ENCODE peak calls at places on chromosome 9, in eight cellular contexts. One of them, this sample, is unnamed.

GRCh38 chr9:105425817-105426433 is 21.9 kb upstream of the FSD1L start:
- DNase-seq in mammary epithelial cell: no peak
- DNase-seq in choroid plexus epithelial cell: peak
- DNase-seq in ovary: no peak
- DNase-seq in GM12878: no peak
- DNase-seq in endodermal cell: no peak
- DNase-seq in kidney: no peak
- DNase-seq in neural crest cell: no peak
- DNase-seq in this sample: no peak

GRCh38 chr9:116580853-116581252 is 106.3 kb upstream of the TRIM32 start:
- DNase-seq in mammary epithelial cell: no peak
- DNase-seq in choroid plexus epithelial cell: no peak
- DNase-seq in ovary: no peak
- DNase-seq in GM12878: no peak
- DNase-seq in endodermal cell: no peak
- DNase-seq in kidney: no peak
- DNase-seq in neural crest cell: no peak
- DNase-seq in this sample: no peak

GRCh38 chr9:13410566-13411031 is 131.1 kb upstream of the MPDZ start:
- DNase-seq in mammary epithelial cell: peak
- DNase-seq in choroid plexus epithelial cell: peak
- DNase-seq in ovary: no peak
- DNase-seq in GM12878: no peak
- DNase-seq in endodermal cell: no peak
- DNase-seq in kidney: no peak
- DNase-seq in neural crest cell: no peak
- DNase-seq in this sample: peak

GRCh38 chr9:134629586-134630392 is 11.8 kb upstream of the COL5A1 start:
- DNase-seq in mammary epithelial cell: no peak
- DNase-seq in choroid plexus epithelial cell: no peak
- DNase-seq in ovary: peak
- DNase-seq in GM12878: no peak
- DNase-seq in endodermal cell: peak
- DNase-seq in kidney: peak
- DNase-seq in neural crest cell: no peak
- DNase-seq in this sample: no peak

GRCh38 chr9:33189331-33189731 is 22.2 kb upstream of the B4GALT1 start:
- DNase-seq in mammary epithelial cell: no peak
- DNase-seq in choroid plexus epithelial cell: no peak
- DNase-seq in ovary: no peak
- DNase-seq in GM12878: no peak
- DNase-seq in endodermal cell: no peak
- DNase-seq in kidney: no peak
- DNase-seq in neural crest cell: no peak
- DNase-seq in this sample: no peak

GRCh38 chr9:96327694-96328352 is 25.8 kb upstream of the HSD17B3 start:
- DNase-seq in mammary epithelial cell: peak
- DNase-seq in choroid plexus epithelial cell: peak
- DNase-seq in ovary: no peak
- DNase-seq in GM12878: peak
- DNase-seq in endodermal cell: peak
- DNase-seq in kidney: no peak
- DNase-seq in neural crest cell: peak
- DNase-seq in this sample: peak

GRCh38 chr9:31005086-31005665 is 1379.3 kb upstream of the ACO1 start:
- DNase-seq in mammary epithelial cell: no peak
- DNase-seq in choroid plexus epithelial cell: no peak
- DNase-seq in ovary: no peak
- DNase-seq in GM12878: no peak
- DNase-seq in endodermal cell: no peak
- DNase-seq in kidney: no peak
- DNase-seq in neural crest cell: no peak
- DNase-seq in this sample: no peak

GRCh38 chr9:129932303-129933151 is 97.3 kb downstream of the USP20 start:
- DNase-seq in mammary epithelial cell: no peak
- DNase-seq in choroid plexus epithelial cell: peak
- DNase-seq in ovary: no peak
- DNase-seq in GM12878: peak
- DNase-seq in endodermal cell: peak
- DNase-seq in kidney: no peak
- DNase-seq in neural crest cell: no peak
- DNase-seq in this sample: no peak

GRCh38 chr9:120571443-120572257 is 8.3 kb downstream of the CDK5RAP2 start:
- DNase-seq in mammary epithelial cell: no peak
- DNase-seq in choroid plexus epithelial cell: peak
- DNase-seq in ovary: peak
- DNase-seq in GM12878: no peak
- DNase-seq in endodermal cell: no peak
- DNase-seq in kidney: no peak
- DNase-seq in neural crest cell: no peak
- DNase-seq in this sample: peak

GRCh38 chr9:130780865-130781504 is 54.1 kb upstream of the ABL1 start:
- DNase-seq in mammary epithelial cell: no peak
- DNase-seq in choroid plexus epithelial cell: peak
- DNase-seq in ovary: peak
- DNase-seq in GM12878: no peak
- DNase-seq in endodermal cell: no peak
- DNase-seq in kidney: no peak
- DNase-seq in neural crest cell: no peak
- DNase-seq in this sample: no peak

GRCh38 chr9:91166796-91167366 is 194.8 kb downstream of the AUH start:
- DNase-seq in mammary epithelial cell: no peak
- DNase-seq in choroid plexus epithelial cell: peak
- DNase-seq in ovary: no peak
- DNase-seq in GM12878: no peak
- DNase-seq in endodermal cell: no peak
- DNase-seq in kidney: no peak
- DNase-seq in neural crest cell: no peak
- DNase-seq in this sample: no peak

GRCh38 chr9:133107245-133107722 is 13.8 kb downstream of the RALGDS start:
- DNase-seq in mammary epithelial cell: no peak
- DNase-seq in choroid plexus epithelial cell: no peak
- DNase-seq in ovary: peak
- DNase-seq in GM12878: no peak
- DNase-seq in endodermal cell: no peak
- DNase-seq in kidney: peak
- DNase-seq in neural crest cell: no peak
- DNase-seq in this sample: no peak

GRCh38 chr9:80369641-80370040 is 797.9 kb downstream of the TLE4 start:
- DNase-seq in mammary epithelial cell: peak
- DNase-seq in choroid plexus epithelial cell: peak
- DNase-seq in ovary: no peak
- DNase-seq in GM12878: no peak
- DNase-seq in endodermal cell: no peak
- DNase-seq in kidney: no peak
- DNase-seq in neural crest cell: no peak
- DNase-seq in this sample: no peak

GRCh38 chr9:96392263-96392662 is 8.8 kb upstream of the SLC35D2 start:
- DNase-seq in mammary epithelial cell: no peak
- DNase-seq in choroid plexus epithelial cell: no peak
- DNase-seq in ovary: no peak
- DNase-seq in GM12878: no peak
- DNase-seq in endodermal cell: no peak
- DNase-seq in kidney: no peak
- DNase-seq in neural crest cell: no peak
- DNase-seq in this sample: no peak

GRCh38 chr9:123654218-123654617 is 275.7 kb downstream of the DENND1A start:
- DNase-seq in mammary epithelial cell: no peak
- DNase-seq in choroid plexus epithelial cell: no peak
- DNase-seq in ovary: no peak
- DNase-seq in GM12878: no peak
- DNase-seq in endodermal cell: no peak
- DNase-seq in kidney: no peak
- DNase-seq in neural crest cell: no peak
- DNase-seq in this sample: no peak

GRCh38 chr9:133457233-133457632 is 2.5 kb upstream of the CACFD1 start:
- DNase-seq in mammary epithelial cell: no peak
- DNase-seq in choroid plexus epithelial cell: no peak
- DNase-seq in ovary: no peak
- DNase-seq in GM12878: no peak
- DNase-seq in endodermal cell: peak
- DNase-seq in kidney: peak
- DNase-seq in neural crest cell: no peak
- DNase-seq in this sample: no peak

GRCh38 chr9:116901260-116901659 is 214.2 kb downstream of the TRIM32 start:
- DNase-seq in mammary epithelial cell: peak
- DNase-seq in choroid plexus epithelial cell: peak
- DNase-seq in ovary: no peak
- DNase-seq in GM12878: no peak
- DNase-seq in endodermal cell: no peak
- DNase-seq in kidney: no peak
- DNase-seq in neural crest cell: no peak
- DNase-seq in this sample: no peak

GRCh38 chr9:109574061-109574882 is 76.2 kb upstream of the PTPN3 start:
- DNase-seq in mammary epithelial cell: peak
- DNase-seq in choroid plexus epithelial cell: peak
- DNase-seq in ovary: no peak
- DNase-seq in GM12878: peak
- DNase-seq in endodermal cell: no peak
- DNase-seq in kidney: no peak
- DNase-seq in neural crest cell: peak
- DNase-seq in this sample: peak

GRCh38 chr9:88828492-88828974 is 162.7 kb upstream of the S1PR3 start:
- DNase-seq in mammary epithelial cell: no peak
- DNase-seq in choroid plexus epithelial cell: no peak
- DNase-seq in ovary: no peak
- DNase-seq in GM12878: no peak
- DNase-seq in endodermal cell: no peak
- DNase-seq in kidney: no peak
- DNase-seq in neural crest cell: no peak
- DNase-seq in this sample: no peak
- TF ChIP-seq CTCF in mammary epithelial cell: no peak
- TF ChIP-seq CTCF in choroid plexus epithelial cell: no peak
- TF ChIP-seq CTCF in ovary: no peak
- TF ChIP-seq CTCF in GM12878: no peak
- TF ChIP-seq CTCF in endodermal cell: no peak
- TF ChIP-seq CTCF in kidney: no peak
- TF ChIP-seq CTCF in neural crest cell: no peak
- TF ChIP-seq CTCF in this sample: no peak

DNA sequence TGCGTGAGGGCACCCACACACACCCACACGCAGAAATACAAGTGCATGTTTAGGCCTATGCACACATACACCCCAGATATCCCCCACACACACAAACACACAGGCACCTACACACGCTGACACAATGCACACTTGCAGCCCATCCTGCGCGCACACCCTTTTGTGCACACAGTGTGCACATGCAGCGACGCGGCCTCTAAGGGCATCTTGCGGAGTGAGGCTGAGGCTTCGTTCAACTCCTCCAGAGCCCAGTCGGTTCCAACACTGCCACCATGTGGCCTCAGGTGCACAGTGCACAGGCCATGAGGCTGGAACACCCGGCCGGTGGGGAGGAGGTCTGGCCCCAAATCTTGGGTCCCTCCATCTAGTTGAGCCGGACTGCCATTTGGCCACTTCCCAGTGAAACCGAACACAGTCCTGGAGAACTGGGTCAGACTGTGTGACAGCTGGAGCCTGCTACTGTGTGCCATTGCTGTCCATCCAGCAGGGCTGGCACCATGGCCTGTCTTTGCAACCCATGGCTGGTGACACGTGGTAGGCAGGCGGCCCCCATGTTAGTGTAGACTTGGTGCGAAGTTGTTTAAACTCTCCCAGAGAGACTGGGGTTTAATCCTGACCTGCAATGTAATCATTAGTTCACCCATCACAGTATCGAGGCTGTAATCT is 97.7 kb upstream of the MVB12B start:
- DNase-seq in mammary epithelial cell: peak
- DNase-seq in choroid plexus epithelial cell: peak
- DNase-seq in ovary: peak
- DNase-seq in GM12878: no peak
- DNase-seq in endodermal cell: peak
- DNase-seq in kidney: no peak
- DNase-seq in neural crest cell: peak
- DNase-seq in this sample: peak
- TF ChIP-seq CTCF in mammary epithelial cell: peak
- TF ChIP-seq CTCF in choroid plexus epithelial cell: peak
- TF ChIP-seq CTCF in ovary: peak
- TF ChIP-seq CTCF in GM12878: peak
- TF ChIP-seq CTCF in endodermal cell: peak
- TF ChIP-seq CTCF in kidney: peak
- TF ChIP-seq CTCF in neural crest cell: peak
- TF ChIP-seq CTCF in this sample: peak

DNA sequence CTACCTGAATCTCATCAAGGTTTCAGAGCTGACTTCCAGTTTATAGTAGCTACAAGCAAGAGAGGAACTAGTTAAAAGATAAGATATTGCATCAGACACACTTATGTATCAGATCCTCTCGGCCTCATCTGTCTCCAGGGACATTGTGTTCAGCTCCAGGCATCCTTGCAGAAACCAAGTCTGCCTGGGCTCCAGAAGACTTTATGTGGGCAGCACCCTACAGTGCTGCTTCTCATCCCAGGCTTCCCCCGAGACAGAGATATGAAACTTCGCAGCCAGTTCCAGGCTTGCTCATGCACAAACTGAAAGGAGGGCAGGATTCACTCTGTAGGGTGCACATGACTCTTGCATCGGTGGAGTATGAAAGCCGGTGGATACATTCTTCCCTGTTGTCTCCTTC is 33.9 kb upstream of the FOXB2 start:
- DNase-seq in mammary epithelial cell: no peak
- DNase-seq in choroid plexus epithelial cell: peak
- DNase-seq in ovary: no peak
- DNase-seq in GM12878: no peak
- DNase-seq in endodermal cell: no peak
- DNase-seq in kidney: no peak
- DNase-seq in neural crest cell: no peak
- DNase-seq in this sample: no peak
- TF ChIP-seq CTCF in mammary epithelial cell: no peak
- TF ChIP-seq CTCF in choroid plexus epithelial cell: no peak
- TF ChIP-seq CTCF in ovary: no peak
- TF ChIP-seq CTCF in GM12878: no peak
- TF ChIP-seq CTCF in endodermal cell: no peak
- TF ChIP-seq CTCF in kidney: no peak
- TF ChIP-seq CTCF in neural crest cell: no peak
- TF ChIP-seq CTCF in this sample: no peak

DNA sequence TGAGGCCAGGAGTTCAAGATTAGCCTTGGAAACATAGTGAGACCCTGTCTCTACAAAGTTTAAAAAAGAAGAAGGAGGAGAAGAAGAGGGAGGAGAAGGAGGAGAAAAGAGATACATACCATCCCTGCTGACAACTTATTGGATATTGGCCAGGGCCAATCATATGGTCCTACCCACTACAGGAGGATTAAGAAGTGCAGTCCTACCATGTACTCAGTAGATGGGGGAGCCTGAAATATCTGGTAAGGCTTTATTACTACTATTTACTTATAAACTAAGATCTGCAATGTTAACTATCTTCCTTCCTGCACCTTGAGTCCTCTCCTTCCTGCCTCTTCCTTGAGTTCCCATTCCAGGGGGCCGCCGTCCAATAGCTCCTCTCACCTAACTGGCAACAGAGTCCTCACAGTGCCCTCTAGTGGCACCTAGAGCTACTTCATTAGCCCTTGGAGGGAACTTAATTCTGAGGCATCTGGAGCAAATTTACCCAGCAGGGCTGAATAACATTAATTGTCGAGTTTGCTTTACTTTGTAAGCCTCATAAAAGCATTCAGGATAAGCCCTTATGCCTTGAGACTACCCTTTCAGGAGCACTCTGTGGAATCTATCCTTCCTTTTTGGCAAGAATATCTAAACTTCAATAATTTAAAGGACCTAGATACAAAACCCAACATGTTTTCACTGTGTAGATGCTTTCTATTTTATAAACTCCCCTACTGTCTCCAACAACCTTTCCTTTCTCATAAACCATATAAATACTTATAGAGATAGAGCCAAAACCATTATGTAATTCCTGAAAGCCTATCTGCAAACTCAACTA is 39.1 kb upstream of the RANBP6 start:
- DNase-seq in mammary epithelial cell: peak
- DNase-seq in choroid plexus epithelial cell: peak
- DNase-seq in ovary: peak
- DNase-seq in GM12878: no peak
- DNase-seq in endodermal cell: peak
- DNase-seq in kidney: no peak
- DNase-seq in neural crest cell: peak
- DNase-seq in this sample: peak
- TF ChIP-seq CTCF in mammary epithelial cell: peak
- TF ChIP-seq CTCF in choroid plexus epithelial cell: peak
- TF ChIP-seq CTCF in ovary: peak
- TF ChIP-seq CTCF in GM12878: peak
- TF ChIP-seq CTCF in endodermal cell: peak
- TF ChIP-seq CTCF in kidney: peak
- TF ChIP-seq CTCF in neural crest cell: peak
- TF ChIP-seq CTCF in this sample: peak

This sample was measured in prostate gland.